ENCODE peak calls at places on chromosomes 1 and 21, in six cellular contexts. One of them, this sample, is unnamed.

GRCh38 chr1:208242829-208243521 is 1.2 kb downstream of the PLXNA2 start:
- DNase-seq in MG63: no peak
- DNase-seq in H7: peak; percentile 78
- DNase-seq in GM23338: peak; percentile 66
- DNase-seq in CD8-positive, alpha-beta T cell: no peak
- DNase-seq in heart left ventricle: peak; percentile 43
- DNase-seq in this sample: no peak

GRCh38 chr1:201686709-201687455 is 142.1 kb upstream of the IPO9 start:
- DNase-seq in H7: peak; percentile 76
- DNase-seq in MG63: no peak
- DNase-seq in GM23338: peak; percentile 67
- DNase-seq in CD8-positive, alpha-beta T cell: no peak
- DNase-seq in heart left ventricle: no peak
- DNase-seq in this sample: no peak

GRCh38 chr1:54872041-54872342 is 15.0 kb downstream of the DHCR24 start:
- DNase-seq in heart left ventricle: no peak
- DNase-seq in H7: no peak
- DNase-seq in GM23338: no peak
- DNase-seq in CD8-positive, alpha-beta T cell: no peak
- DNase-seq in MG63: no peak
- DNase-seq in this sample: no peak

GRCh38 chr1:82565146-82565545 is 764.4 kb downstream of the ADGRL2 start:
- DNase-seq in CD8-positive, alpha-beta T cell: no peak
- DNase-seq in MG63: peak; percentile 65
- DNase-seq in H7: no peak
- DNase-seq in GM23338: peak; percentile 50
- DNase-seq in heart left ventricle: peak; percentile 16
- DNase-seq in this sample: no peak

GRCh38 chr1:223708001-223708359 is 4.4 kb upstream of the CAPN2 start:
- DNase-seq in GM23338: no peak
- DNase-seq in MG63: peak; percentile 49
- DNase-seq in H7: no peak
- DNase-seq in heart left ventricle: no peak
- DNase-seq in CD8-positive, alpha-beta T cell: no peak
- DNase-seq in this sample: peak; percentile 37

GRCh38 chr1:21318714-21319159 is 28.5 kb upstream of the ECE1 start:
- DNase-seq in GM23338: no peak
- DNase-seq in H7: peak; percentile 72
- DNase-seq in MG63: no peak
- DNase-seq in CD8-positive, alpha-beta T cell: no peak
- DNase-seq in heart left ventricle: peak; percentile 95
- DNase-seq in this sample: peak; percentile 77

GRCh38 chr1:235331391-235331790 is 3.0 kb downstream of the GGPS1 start:
- DNase-seq in MG63: no peak
- DNase-seq in H7: no peak
- DNase-seq in GM23338: no peak
- DNase-seq in heart left ventricle: no peak
- DNase-seq in CD8-positive, alpha-beta T cell: no peak
- DNase-seq in this sample: no peak

GRCh38 chr21:41932576-41933258 is 21.1 kb downstream of the C2CD2 start:
- DNase-seq in GM23338: no peak
- DNase-seq in H7: no peak
- DNase-seq in heart left ventricle: peak; percentile 62
- DNase-seq in CD8-positive, alpha-beta T cell: no peak
- DNase-seq in MG63: peak; percentile 73
- DNase-seq in this sample: no peak

GRCh38 chr1:211326528-211327340 is at the start of gene TRAF5:
- DNase-seq in CD8-positive, alpha-beta T cell: peak; percentile 46
- DNase-seq in MG63: peak; percentile 82
- DNase-seq in heart left ventricle: peak; percentile 64
- DNase-seq in GM23338: peak; percentile 83
- DNase-seq in H7: peak; percentile 89
- DNase-seq in this sample: peak; percentile 92

GRCh38 chr1:158095737-158096335 is 84.9 kb upstream of the CD1D start:
- DNase-seq in MG63: peak; percentile 15
- DNase-seq in GM23338: peak; percentile 85
- DNase-seq in heart left ventricle: no peak
- DNase-seq in H7: peak; percentile 89
- DNase-seq in CD8-positive, alpha-beta T cell: no peak
- DNase-seq in this sample: peak; percentile 94

GRCh38 chr1:190391582-190391981 is 86.1 kb downstream of the BRINP3 start:
- DNase-seq in heart left ventricle: no peak
- DNase-seq in CD8-positive, alpha-beta T cell: no peak
- DNase-seq in MG63: no peak
- DNase-seq in GM23338: no peak
- DNase-seq in H7: no peak
- DNase-seq in this sample: no peak

GRCh38 chr1:99599678-99600175 is 46.2 kb upstream of the PALMD start:
- DNase-seq in GM23338: no peak
- DNase-seq in MG63: peak; percentile 79
- DNase-seq in H7: no peak
- DNase-seq in CD8-positive, alpha-beta T cell: no peak
- DNase-seq in heart left ventricle: peak; percentile 69
- DNase-seq in this sample: no peak

GRCh38 chr21:45022348-45022675 is 52.1 kb upstream of the ADARB1 start:
- DNase-seq in H7: no peak
- DNase-seq in heart left ventricle: no peak
- DNase-seq in CD8-positive, alpha-beta T cell: no peak
- DNase-seq in GM23338: no peak
- DNase-seq in MG63: no peak
- DNase-seq in this sample: no peak

GRCh38 chr1:175287377-175287776 is 94.8 kb upstream of the KIAA0040 start:
- DNase-seq in heart left ventricle: no peak
- DNase-seq in GM23338: peak; percentile 30
- DNase-seq in CD8-positive, alpha-beta T cell: no peak
- DNase-seq in H7: no peak
- DNase-seq in MG63: no peak
- DNase-seq in this sample: no peak

GRCh38 chr1:41622859-41623732 is 138.6 kb upstream of the EDN2 start:
- DNase-seq in CD8-positive, alpha-beta T cell: no peak
- DNase-seq in heart left ventricle: no peak
- DNase-seq in H7: no peak
- DNase-seq in GM23338: no peak
- DNase-seq in MG63: no peak
- DNase-seq in this sample: peak; percentile 88

GRCh38 chr1:58754683-58755467 is 29.0 kb downstream of the JUN start:
- DNase-seq in GM23338: no peak
- DNase-seq in CD8-positive, alpha-beta T cell: no peak
- DNase-seq in MG63: no peak
- DNase-seq in H7: no peak
- DNase-seq in heart left ventricle: peak; percentile 59
- DNase-seq in this sample: no peak

GRCh38 chr1:155305881-155306391 is 2.7 kb upstream of the FDPS start:
- DNase-seq in GM23338: no peak
- DNase-seq in H7: no peak
- DNase-seq in CD8-positive, alpha-beta T cell: no peak
- DNase-seq in heart left ventricle: no peak
- DNase-seq in MG63: peak; percentile 47
- DNase-seq in this sample: peak; percentile 84

GRCh38 chr1:157369808-157370521 is 182.3 kb downstream of the FCRL5 start:
- DNase-seq in MG63: peak; percentile 4
- DNase-seq in GM23338: peak; percentile 85
- DNase-seq in CD8-positive, alpha-beta T cell: no peak
- DNase-seq in heart left ventricle: no peak
- DNase-seq in H7: peak; percentile 70
- DNase-seq in this sample: peak; percentile 73

GRCh38 chr21:42736646-42737350 is 83.4 kb downstream of the PDE9A start:
- DNase-seq in MG63: no peak
- DNase-seq in GM23338: no peak
- DNase-seq in CD8-positive, alpha-beta T cell: no peak
- DNase-seq in heart left ventricle: no peak
- DNase-seq in H7: no peak
- DNase-seq in this sample: no peak

GRCh38 chr1:153763365-153764225 is 11.6 kb upstream of the SLC27A3 start:
- DNase-seq in H7: no peak
- DNase-seq in CD8-positive, alpha-beta T cell: no peak
- DNase-seq in heart left ventricle: no peak
- DNase-seq in GM23338: no peak
- DNase-seq in MG63: no peak
- DNase-seq in this sample: peak; percentile 77

GRCh38 chr1:209590405-209590804 is 6.9 kb downstream of the CAMK1G start:
- DNase-seq in GM23338: peak; percentile 72
- DNase-seq in H7: peak; percentile 69
- DNase-seq in MG63: peak; percentile 58
- DNase-seq in CD8-positive, alpha-beta T cell: no peak
- DNase-seq in heart left ventricle: peak; percentile 49
- DNase-seq in this sample: peak; percentile 87

GRCh38 chr1:93817819-93818569 is 61.0 kb downstream of the DNTTIP2 start:
- DNase-seq in CD8-positive, alpha-beta T cell: peak; percentile 65
- DNase-seq in MG63: no peak
- DNase-seq in heart left ventricle: no peak
- DNase-seq in H7: no peak
- DNase-seq in GM23338: no peak
- DNase-seq in this sample: no peak

GRCh38 chr1:155186266-155186954 is 12.8 kb downstream of the TRIM46 start:
- DNase-seq in MG63: no peak
- DNase-seq in GM23338: peak; percentile 48
- DNase-seq in CD8-positive, alpha-beta T cell: no peak
- DNase-seq in heart left ventricle: peak; percentile 19
- DNase-seq in H7: peak; percentile 81
- DNase-seq in this sample: peak; percentile 79

GRCh38 chr1:185593271-185593670 is 140.9 kb upstream of the HMCN1 start:
- DNase-seq in heart left ventricle: no peak
- DNase-seq in H7: no peak
- DNase-seq in CD8-positive, alpha-beta T cell: no peak
- DNase-seq in MG63: no peak
- DNase-seq in GM23338: no peak
- DNase-seq in this sample: no peak

GRCh38 chr1:226890331-226891108 is 20.1 kb downstream of the PSEN2 start:
- DNase-seq in heart left ventricle: no peak
- DNase-seq in H7: no peak
- DNase-seq in MG63: no peak
- DNase-seq in CD8-positive, alpha-beta T cell: no peak
- DNase-seq in GM23338: peak; percentile 23
- DNase-seq in this sample: no peak

GRCh38 chr1:226891346-226891745 is 20.9 kb downstream of the PSEN2 start:
- DNase-seq in GM23338: no peak
- DNase-seq in heart left ventricle: no peak
- DNase-seq in CD8-positive, alpha-beta T cell: no peak
- DNase-seq in H7: no peak
- DNase-seq in MG63: no peak
- DNase-seq in this sample: no peak

GRCh38 chr1:226888021-226888420 is 17.6 kb downstream of the PSEN2 start:
- DNase-seq in CD8-positive, alpha-beta T cell: no peak
- DNase-seq in heart left ventricle: no peak
- DNase-seq in H7: no peak
- DNase-seq in GM23338: no peak
- DNase-seq in MG63: no peak
- DNase-seq in this sample: no peak

GRCh38 chr1:226888816-226889215 is 18.4 kb downstream of the PSEN2 start:
- DNase-seq in heart left ventricle: no peak
- DNase-seq in GM23338: no peak
- DNase-seq in MG63: no peak
- DNase-seq in H7: no peak
- DNase-seq in CD8-positive, alpha-beta T cell: no peak
- DNase-seq in this sample: no peak

DNA sequence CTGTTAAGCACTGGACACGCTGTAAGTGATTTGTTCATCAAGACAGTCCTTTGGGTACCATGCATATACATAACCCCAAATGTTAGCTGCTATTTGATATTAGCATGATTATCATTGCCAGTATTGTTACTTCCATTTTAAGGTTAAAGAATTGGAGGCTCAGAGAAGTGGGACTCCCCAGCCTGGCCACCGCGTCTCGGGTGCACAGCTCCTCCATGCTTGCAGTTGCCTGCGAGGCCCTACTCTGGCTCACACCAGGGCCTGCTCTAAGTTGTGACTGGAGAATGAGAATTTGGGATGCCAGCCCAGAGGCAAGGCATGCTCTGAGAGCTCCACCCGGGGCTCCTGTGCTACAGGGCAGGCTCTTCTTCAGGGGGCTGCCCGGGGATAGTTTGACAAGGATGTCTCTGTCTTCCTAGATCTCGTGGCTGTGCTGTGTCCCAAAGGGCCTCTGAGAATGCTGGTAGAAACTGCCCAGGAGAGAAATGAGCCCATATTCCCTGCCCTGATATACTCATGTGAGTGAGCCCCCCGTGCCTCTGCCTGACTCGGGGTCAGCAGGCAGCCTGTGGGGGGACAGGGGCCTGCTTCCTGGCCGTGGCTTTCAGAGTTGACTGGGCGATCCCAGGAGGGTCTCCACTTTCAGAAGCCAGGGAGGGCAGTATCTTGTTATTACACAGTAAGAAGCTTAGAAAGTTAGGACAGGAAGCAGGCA is 19.4 kb downstream of the PSEN2 start:
- DNase-seq in MG63: no peak
- DNase-seq in heart left ventricle: no peak
- DNase-seq in H7: no peak
- DNase-seq in GM23338: no peak
- DNase-seq in CD8-positive, alpha-beta T cell: no peak
- DNase-seq in this sample: no peak
- H3K27me3 ChIP-seq in MG63: no peaks in the 10 kb centered on the region
- H3K27me3 ChIP-seq in heart left ventricle: no peaks in the 10 kb centered on the region
- H3K27me3 ChIP-seq in H7: no peaks in the 10 kb centered on the region
- H3K27me3 ChIP-seq in GM23338: no peaks in the 10 kb centered on the region
- H3K27me3 ChIP-seq in CD8-positive, alpha-beta T cell: no peaks in the 10 kb centered on the region
- H3K27me3 ChIP-seq in this sample: no peaks in the 10 kb centered on the region

GRCh38 chr21:36704281-36704957 is 5.5 kb downstream of the SIM2 start:
- DNase-seq in GM23338: peak; percentile 52
- DNase-seq in H7: peak; percentile 80
- DNase-seq in heart left ventricle: no peak
- DNase-seq in CD8-positive, alpha-beta T cell: no peak
- DNase-seq in MG63: no peak
- DNase-seq in this sample: peak; percentile 81
- H3K27me3 ChIP-seq in GM23338: peaks cover 100% of the 10 kb centered on the region
- H3K27me3 ChIP-seq in H7: peaks cover 100% of the 10 kb centered on the region
- H3K27me3 ChIP-seq in heart left ventricle: peaks cover 100% of the 10 kb centered on the region
- H3K27me3 ChIP-seq in CD8-positive, alpha-beta T cell: peaks cover 60% of the 10 kb centered on the region
- H3K27me3 ChIP-seq in MG63: no peaks in the 10 kb centered on the region
- H3K27me3 ChIP-seq in this sample: peaks cover 27% of the 10 kb centered on the region

GRCh38 chr1:39721664-39722063 is 17.0 kb upstream of the PPIE start:
- DNase-seq in heart left ventricle: no peak
- DNase-seq in GM23338: no peak
- DNase-seq in MG63: no peak
- DNase-seq in CD8-positive, alpha-beta T cell: no peak
- DNase-seq in H7: no peak
- DNase-seq in this sample: no peak
- H3K27me3 ChIP-seq in heart left ventricle: peaks cover 23% of the 10 kb centered on the region
- H3K27me3 ChIP-seq in GM23338: peaks cover 95% of the 10 kb centered on the region
- H3K27me3 ChIP-seq in MG63: peaks cover 28% of the 10 kb centered on the region
- H3K27me3 ChIP-seq in CD8-positive, alpha-beta T cell: no peaks in the 10 kb centered on the region
- H3K27me3 ChIP-seq in H7: peaks cover 85% of the 10 kb centered on the region
- H3K27me3 ChIP-seq in this sample: peaks cover 56% of the 10 kb centered on the region

DNA sequence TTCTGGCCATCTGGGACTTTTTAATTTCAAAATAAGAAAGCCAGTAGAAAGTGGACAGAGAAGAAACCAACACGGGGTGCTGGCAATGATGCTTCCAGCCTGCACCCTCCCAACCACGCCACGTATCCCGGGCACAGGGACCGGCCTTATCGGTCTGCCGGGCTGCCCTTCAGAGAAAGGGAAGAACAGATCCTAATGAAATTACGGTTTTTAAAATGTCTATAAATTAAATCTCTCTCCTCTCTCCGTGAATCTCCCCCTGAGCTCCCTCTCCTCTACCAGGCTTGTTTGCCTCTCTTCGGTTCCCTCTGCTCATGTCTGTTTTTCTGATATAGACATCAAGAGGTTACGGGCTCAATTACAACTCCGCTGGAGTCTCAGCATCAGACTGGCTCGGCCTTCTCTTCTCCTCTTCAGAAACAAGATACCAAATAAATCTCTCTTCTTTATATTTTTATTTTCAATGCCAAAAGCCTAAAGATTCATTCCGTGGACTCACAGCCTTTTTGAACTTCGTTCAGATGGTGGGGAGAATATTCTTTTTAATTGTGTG is 6.2 kb downstream of the CASZ1 start:
- DNase-seq in H7: no peak
- DNase-seq in CD8-positive, alpha-beta T cell: no peak
- DNase-seq in GM23338: no peak
- DNase-seq in MG63: no peak
- DNase-seq in heart left ventricle: no peak
- DNase-seq in this sample: peak; percentile 45
- H3K27me3 ChIP-seq in H7: peaks cover 29% of the 10 kb centered on the region
- H3K27me3 ChIP-seq in CD8-positive, alpha-beta T cell: peaks cover 13% of the 10 kb centered on the region
- H3K27me3 ChIP-seq in GM23338: peaks cover 34% of the 10 kb centered on the region
- H3K27me3 ChIP-seq in MG63: peaks cover 38% of the 10 kb centered on the region
- H3K27me3 ChIP-seq in heart left ventricle: peaks cover 7% of the 10 kb centered on the region
- H3K27me3 ChIP-seq in this sample: peaks cover 91% of the 10 kb centered on the region

This sample was measured in osteoblast.